ENCODE peak calls at places on chromosome 21, in seven cellular contexts. One of them, this sample, is unnamed.

GRCh38 chr21:26842976-26843911 is 2.0 kb downstream of the ADAMTS1 start:
- DNase-seq in mesendoderm: peak
- DNase-seq in H9: peak
- DNase-seq in IMR-90: peak
- DNase-seq in neuronal stem cell: peak
- DNase-seq in H1: peak
- DNase-seq in mesenchymal stem cell: peak
- DNase-seq in this sample: peak

GRCh38 chr21:30880914-30881313 is 466 bp downstream of the KRTAP11-1 start:
- DNase-seq in mesendoderm: no peak
- DNase-seq in H9: no peak
- DNase-seq in IMR-90: no peak
- DNase-seq in neuronal stem cell: no peak
- DNase-seq in H1: no peak
- DNase-seq in mesenchymal stem cell: no peak
- DNase-seq in this sample: no peak

GRCh38 chr21:36385909-36386642 is 884 bp downstream of the CHAF1B start:
- DNase-seq in mesendoderm: peak
- DNase-seq in H9: no peak
- DNase-seq in IMR-90: peak
- DNase-seq in neuronal stem cell: no peak
- DNase-seq in H1: no peak
- DNase-seq in mesenchymal stem cell: no peak
- DNase-seq in this sample: no peak

GRCh38 chr21:25103500-25104207 is 503.6 kb downstream of the MRPL39 start:
- DNase-seq in mesendoderm: no peak
- DNase-seq in H9: no peak
- DNase-seq in IMR-90: peak
- DNase-seq in neuronal stem cell: no peak
- DNase-seq in H1: no peak
- DNase-seq in mesenchymal stem cell: no peak
- DNase-seq in this sample: no peak

GRCh38 chr21:29888437-29888836 is 51.4 kb downstream of the GRIK1 start:
- DNase-seq in mesendoderm: no peak
- DNase-seq in H9: no peak
- DNase-seq in IMR-90: no peak
- DNase-seq in neuronal stem cell: no peak
- DNase-seq in H1: no peak
- DNase-seq in mesenchymal stem cell: no peak
- DNase-seq in this sample: peak

GRCh38 chr21:15549671-15550070 is 180.1 kb upstream of the USP25 start:
- DNase-seq in mesendoderm: peak
- DNase-seq in H9: peak
- DNase-seq in IMR-90: peak
- DNase-seq in neuronal stem cell: no peak
- DNase-seq in H1: no peak
- DNase-seq in mesenchymal stem cell: peak
- DNase-seq in this sample: peak

GRCh38 chr21:24290151-24290833 is 1317.0 kb downstream of the MRPL39 start:
- DNase-seq in mesendoderm: peak
- DNase-seq in H9: no peak
- DNase-seq in IMR-90: no peak
- DNase-seq in neuronal stem cell: no peak
- DNase-seq in H1: no peak
- DNase-seq in mesenchymal stem cell: no peak
- DNase-seq in this sample: no peak

GRCh38 chr21:15064576-15065380 is at the start of gene NRIP1:
- DNase-seq in mesendoderm: peak
- DNase-seq in H9: peak
- DNase-seq in IMR-90: peak
- DNase-seq in neuronal stem cell: peak
- DNase-seq in H1: peak
- DNase-seq in mesenchymal stem cell: peak
- DNase-seq in this sample: peak

GRCh38 chr21:35697321-35697808 is 363.0 kb downstream of the SETD4 start:
- DNase-seq in mesendoderm: no peak
- DNase-seq in H9: no peak
- DNase-seq in IMR-90: peak
- DNase-seq in neuronal stem cell: no peak
- DNase-seq in H1: no peak
- DNase-seq in mesenchymal stem cell: peak
- DNase-seq in this sample: no peak

GRCh38 chr21:41511858-41512257 is 3.9 kb upstream of the TMPRSS2 start:
- DNase-seq in mesendoderm: no peak
- DNase-seq in H9: no peak
- DNase-seq in IMR-90: no peak
- DNase-seq in neuronal stem cell: no peak
- DNase-seq in H1: no peak
- DNase-seq in mesenchymal stem cell: no peak
- DNase-seq in this sample: no peak

DNA sequence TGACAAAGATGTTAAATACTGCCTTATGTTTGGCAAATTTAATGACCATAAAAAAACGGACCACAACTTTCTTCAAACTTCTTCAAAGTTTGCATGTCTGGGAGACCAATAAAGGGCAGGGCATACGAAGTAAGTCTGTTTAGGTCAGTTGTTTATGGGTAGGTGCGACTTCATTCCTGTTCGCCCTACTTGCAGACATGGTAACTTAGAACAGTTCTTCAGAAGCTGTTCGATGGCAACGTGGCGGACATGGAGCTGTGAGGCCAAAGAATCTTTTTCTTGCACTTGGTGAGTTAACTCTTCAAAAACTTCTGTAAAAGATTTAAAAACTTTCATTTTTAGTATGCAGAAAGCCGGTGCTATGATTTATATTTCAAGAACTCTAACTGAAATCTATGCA is 25.9 kb downstream of the C21orf91 start:
- DNase-seq in mesendoderm: no peak
- DNase-seq in H9: no peak
- DNase-seq in IMR-90: no peak
- DNase-seq in neuronal stem cell: no peak
- DNase-seq in H1: no peak
- DNase-seq in mesenchymal stem cell: no peak
- DNase-seq in this sample: no peak
- H2BK120ac ChIP-seq in mesendoderm: no peak
- H2BK120ac ChIP-seq in H9: no peak
- H2BK120ac ChIP-seq in IMR-90: no peak
- H2BK120ac ChIP-seq in neuronal stem cell: no peak
- H2BK120ac ChIP-seq in H1: no peak
- H2BK120ac ChIP-seq in mesenchymal stem cell: no peak
- H2BK120ac ChIP-seq in this sample: no peak

DNA sequence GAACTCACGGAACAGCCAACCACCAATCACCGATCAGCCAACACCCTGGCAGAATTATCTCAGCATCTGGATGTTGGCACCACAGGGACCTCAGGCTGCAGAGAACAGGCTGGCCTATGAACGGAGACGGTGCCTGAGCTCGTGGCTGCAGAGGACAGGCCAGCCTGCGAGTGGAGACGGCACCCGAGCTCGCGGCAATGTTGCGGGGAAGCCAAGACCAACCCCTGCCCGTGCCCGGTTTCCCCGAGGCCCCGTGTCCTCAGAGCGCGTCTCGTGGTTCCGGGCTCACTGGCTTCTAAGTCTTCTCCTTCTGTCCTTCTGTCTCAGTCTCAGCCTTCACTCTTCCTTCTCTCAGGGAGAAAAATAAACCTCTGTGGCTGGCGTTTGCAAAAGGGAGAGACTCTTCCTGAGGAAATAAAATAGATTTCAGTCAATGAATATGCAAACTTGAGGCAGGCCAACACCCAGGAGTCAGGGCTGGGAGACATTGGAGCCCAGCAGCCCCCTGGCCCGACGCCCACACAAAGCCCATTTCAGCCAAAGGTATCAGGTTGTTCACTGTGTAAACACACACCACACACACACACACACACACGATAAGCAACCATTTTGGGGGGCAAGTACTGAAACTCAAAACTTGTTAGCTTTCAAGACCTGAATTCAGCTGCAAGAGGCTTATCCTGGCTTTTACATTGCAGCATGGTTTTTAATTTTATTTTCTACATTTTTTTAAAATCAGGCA is 67.7 kb downstream of the SIK1 start:
- DNase-seq in mesendoderm: no peak
- DNase-seq in H9: no peak
- DNase-seq in IMR-90: no peak
- DNase-seq in neuronal stem cell: no peak
- DNase-seq in H1: no peak
- DNase-seq in mesenchymal stem cell: no peak
- DNase-seq in this sample: no peak
- H4K8ac ChIP-seq in mesendoderm: no peak
- H4K8ac ChIP-seq in H9: no peak
- H4K8ac ChIP-seq in IMR-90: no peak
- H4K8ac ChIP-seq in neuronal stem cell: no peak
- H4K8ac ChIP-seq in H1: no peak
- H4K8ac ChIP-seq in mesenchymal stem cell: no peak
- H4K8ac ChIP-seq in this sample: no peak

GRCh38 chr21:46349134-46349760 is 25.3 kb downstream of the PCNT start:
- DNase-seq in mesendoderm: no peak
- DNase-seq in H9: no peak
- DNase-seq in IMR-90: no peak
- DNase-seq in neuronal stem cell: no peak
- DNase-seq in H1: no peak
- DNase-seq in mesenchymal stem cell: no peak
- DNase-seq in this sample: no peak

GRCh38 chr21:46346296-46347202 is 22.6 kb downstream of the PCNT start:
- DNase-seq in mesendoderm: no peak
- DNase-seq in H9: no peak
- DNase-seq in IMR-90: no peak
- DNase-seq in neuronal stem cell: no peak
- DNase-seq in H1: no peak
- DNase-seq in mesenchymal stem cell: no peak
- DNase-seq in this sample: no peak

GRCh38 chr21:46345861-46346260 is 21.9 kb downstream of the PCNT start:
- DNase-seq in mesendoderm: no peak
- DNase-seq in H9: no peak
- DNase-seq in IMR-90: no peak
- DNase-seq in neuronal stem cell: no peak
- DNase-seq in H1: no peak
- DNase-seq in mesenchymal stem cell: no peak
- DNase-seq in this sample: no peak

GRCh38 chr21:46347791-46348381 is 23.9 kb downstream of the PCNT start:
- DNase-seq in mesendoderm: no peak
- DNase-seq in H9: no peak
- DNase-seq in IMR-90: no peak
- DNase-seq in neuronal stem cell: no peak
- DNase-seq in H1: no peak
- DNase-seq in mesenchymal stem cell: no peak
- DNase-seq in this sample: no peak

GRCh38 chr21:46347203-46347550 is 23.2 kb downstream of the PCNT start:
- DNase-seq in mesendoderm: no peak
- DNase-seq in H9: no peak
- DNase-seq in IMR-90: no peak
- DNase-seq in neuronal stem cell: no peak
- DNase-seq in H1: no peak
- DNase-seq in mesenchymal stem cell: no peak
- DNase-seq in this sample: no peak
- H2BK120ac ChIP-seq in mesendoderm: no peak
- H2BK120ac ChIP-seq in H9: no peak
- H2BK120ac ChIP-seq in IMR-90: no peak
- H2BK120ac ChIP-seq in neuronal stem cell: no peak
- H2BK120ac ChIP-seq in H1: no peak
- H2BK120ac ChIP-seq in mesenchymal stem cell: no peak
- H2BK120ac ChIP-seq in this sample: no peak

DNA sequence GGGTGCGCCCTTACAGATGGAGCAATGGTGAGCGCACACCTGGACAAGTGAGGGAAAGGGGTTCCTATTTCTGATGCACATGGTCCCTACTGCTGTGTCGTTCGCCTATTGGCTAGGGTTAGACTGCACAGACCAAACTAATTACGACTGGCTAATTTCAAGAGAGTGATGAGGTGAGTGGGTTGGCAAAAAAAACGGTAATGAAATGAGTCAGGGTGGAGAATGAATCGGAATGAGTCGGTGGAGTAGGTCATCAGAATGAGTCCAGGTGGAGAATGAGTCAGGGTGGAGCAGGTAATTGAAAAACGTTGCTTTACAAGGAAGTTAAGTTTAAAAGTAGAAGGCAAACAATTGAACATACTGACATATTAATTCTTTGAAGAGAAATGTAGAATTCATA is 79.8 kb downstream of the WDR4 start:
- DNase-seq in mesendoderm: no peak
- DNase-seq in H9: peak
- DNase-seq in IMR-90: no peak
- DNase-seq in neuronal stem cell: no peak
- DNase-seq in H1: peak
- DNase-seq in mesenchymal stem cell: no peak
- DNase-seq in this sample: no peak
- H4K8ac ChIP-seq in mesendoderm: no peak
- H4K8ac ChIP-seq in H9: no peak
- H4K8ac ChIP-seq in IMR-90: no peak
- H4K8ac ChIP-seq in neuronal stem cell: no peak
- H4K8ac ChIP-seq in H1: no peak
- H4K8ac ChIP-seq in mesenchymal stem cell: no peak
- H4K8ac ChIP-seq in this sample: no peak

GRCh38 chr21:45412909-45413581 is 8.1 kb downstream of the COL18A1 start:
- DNase-seq in mesendoderm: no peak
- DNase-seq in H9: no peak
- DNase-seq in IMR-90: no peak
- DNase-seq in neuronal stem cell: no peak
- DNase-seq in H1: no peak
- DNase-seq in mesenchymal stem cell: no peak
- DNase-seq in this sample: no peak
- H2BK120ac ChIP-seq in mesendoderm: no peak
- H2BK120ac ChIP-seq in H9: no peak
- H2BK120ac ChIP-seq in IMR-90: no peak
- H2BK120ac ChIP-seq in neuronal stem cell: no peak
- H2BK120ac ChIP-seq in H1: no peak
- H2BK120ac ChIP-seq in mesenchymal stem cell: no peak
- H2BK120ac ChIP-seq in this sample: no peak

This sample was measured in trophoblast cell.